ENCODE peak calls at places on chromosomes 3 and 15, in eight cellular contexts. U is stimulated activated CD8-positive, alpha-beta memory T cell treated with anti-CD3 and anti-CD28 coated beads, Interleukin-15, amount 100 ng/mL, for 4 hours; H is stromal cell of bone marrow; V is NCI-H1105; R is AG04450; P is left colon; L is activated effector memory CD4-positive, alpha-beta T cell treated with anti-CD3 and anti-CD28 coated beads, Interleukin-2, amount 50 U/mL, for 16 hours; C is NCI-H187 treated with DMSO at 0.1 percent for 48 hours. E is an unnamed sample.

GRCh38 chr15:68801572-68802148 is 19.0 kb downstream of the ANP32A start:
- DNase-seq in U (no peak), H (no peak), V (no peak), R (no peak), P (no peak), L (no peak), C (no peak), E (no peak)

GRCh38 chr3:50759015-50759414 is 84.3 kb downstream of the DOCK3 start:
- DNase-seq in U (no peak), H (no peak), V (no peak), R (no peak), P (no peak), L (no peak), C (no peak), E (no peak)

GRCh38 chr3:12246758-12247157 is 42.1 kb upstream of the PPARG start:
- DNase-seq in U (no peak), H (no peak), V (no peak), R (no peak), P (no peak), L (no peak), C (no peak), E (no peak)

GRCh38 chr3:111851511-111851954 is 7.5 kb upstream of the PHLDB2 start:
- DNase-seq in U (no peak), H (peak), V (no peak), R (no peak), P (no peak), L (no peak), C (no peak), E (no peak)

GRCh38 chr3:47073685-47074084 is 90.2 kb downstream of the SETD2 start:
- DNase-seq in U (no peak), H (no peak), V (no peak), R (no peak), P (no peak), L (no peak), C (no peak), E (no peak)

GRCh38 chr3:196492080-196492479 is 11.5 kb downstream of the RNF168 start:
- DNase-seq in U (no peak), H (no peak), V (no peak), R (no peak), P (no peak), L (no peak), C (no peak), E (no peak)

GRCh38 chr15:27770086-27770607 is 329.0 kb downstream of the OCA2 start:
- DNase-seq in U (no peak), H (no peak), V (no peak), R (no peak), P (no peak), L (no peak), C (no peak), E (no peak)

GRCh38 chr15:73691398-73691797 is 7.2 kb downstream of the CD276 start:
- DNase-seq in U (no peak), H (peak), V (no peak), R (no peak), P (peak), L (peak), C (no peak), E (no peak)

GRCh38 chr15:42880121-42880520 is 40.5 kb downstream of the TTBK2 start:
- DNase-seq in U (no peak), H (no peak), V (no peak), R (no peak), P (no peak), L (no peak), C (no peak), E (no peak)

GRCh38 chr15:51004103-51004536 is 90.6 kb downstream of the TNFAIP8L3 start:
- DNase-seq in U (no peak), H (no peak), V (no peak), R (no peak), P (no peak), L (no peak), C (no peak), E (no peak)

GRCh38 chr3:108090066-108090700 is 648 bp downstream of the CD47 start:
- DNase-seq in U (peak), H (no peak), V (peak), R (no peak), P (peak), L (peak), C (no peak), E (no peak)

GRCh38 chr3:187072582-187072981 is 66.7 kb downstream of the RPL39L start:
- DNase-seq in U (no peak), H (no peak), V (no peak), R (no peak), P (no peak), L (peak), C (no peak), E (no peak)